ENCODE peak calls at places on chromosomes 6 and 20, in five cellular contexts. One of them, this sample, is unnamed.

GRCh38 chr6:138004423-138005287 is 102.6 kb downstream of the PERP start:
- DNase-seq in kidney epithelial cell: no peak
- DNase-seq in HTR-8/SVneo: peak; percentile 28
- DNase-seq in GM03348: peak; percentile 51
- DNase-seq in stimulated activated CD4-positive, alpha-beta T cell treated with anti-CD3 and anti-CD28 coated beads, Interleukin-1b, Interleukin-23, amount 100 ng/mL, for 48 hours: peak; percentile 9
- DNase-seq in this sample: no peak

GRCh38 chr20:44495802-44496481 is 20.3 kb downstream of the TTPAL start:
- DNase-seq in kidney epithelial cell: peak; percentile 93
- DNase-seq in HTR-8/SVneo: peak; percentile 90
- DNase-seq in GM03348: peak; percentile 70
- DNase-seq in stimulated activated CD4-positive, alpha-beta T cell treated with anti-CD3 and anti-CD28 coated beads, Interleukin-1b, Interleukin-23, amount 100 ng/mL, for 48 hours: no peak
- DNase-seq in this sample: peak; percentile 99

GRCh38 chr6:26223677-26224546 is 136.7 kb downstream of the HFE start:
- DNase-seq in kidney epithelial cell: no peak
- DNase-seq in HTR-8/SVneo: peak; percentile 74
- DNase-seq in GM03348: peak; percentile 78
- DNase-seq in stimulated activated CD4-positive, alpha-beta T cell treated with anti-CD3 and anti-CD28 coated beads, Interleukin-1b, Interleukin-23, amount 100 ng/mL, for 48 hours: peak; percentile 56
- DNase-seq in this sample: peak; percentile 84

GRCh38 chr6:27592107-27592480 is 119.2 kb upstream of the ZNF184 start:
- DNase-seq in kidney epithelial cell: no peak
- DNase-seq in HTR-8/SVneo: no peak
- DNase-seq in GM03348: no peak
- DNase-seq in stimulated activated CD4-positive, alpha-beta T cell treated with anti-CD3 and anti-CD28 coated beads, Interleukin-1b, Interleukin-23, amount 100 ng/mL, for 48 hours: no peak
- DNase-seq in this sample: no peak

GRCh38 chr6:34223381-34223963 is 13.2 kb upstream of the HMGA1 start:
- DNase-seq in kidney epithelial cell: no peak
- DNase-seq in HTR-8/SVneo: no peak
- DNase-seq in GM03348: no peak
- DNase-seq in stimulated activated CD4-positive, alpha-beta T cell treated with anti-CD3 and anti-CD28 coated beads, Interleukin-1b, Interleukin-23, amount 100 ng/mL, for 48 hours: no peak
- DNase-seq in this sample: no peak

GRCh38 chr20:56629464-56630085 is 469 bp downstream of the TFAP2C start:
- DNase-seq in kidney epithelial cell: no peak
- DNase-seq in HTR-8/SVneo: peak; percentile 57
- DNase-seq in GM03348: no peak
- DNase-seq in stimulated activated CD4-positive, alpha-beta T cell treated with anti-CD3 and anti-CD28 coated beads, Interleukin-1b, Interleukin-23, amount 100 ng/mL, for 48 hours: no peak
- DNase-seq in this sample: no peak

GRCh38 chr20:44961868-44962267 is 1.7 kb upstream of the TOMM34 start:
- DNase-seq in kidney epithelial cell: peak; percentile 16
- DNase-seq in HTR-8/SVneo: peak; percentile 62
- DNase-seq in GM03348: peak; percentile 33
- DNase-seq in stimulated activated CD4-positive, alpha-beta T cell treated with anti-CD3 and anti-CD28 coated beads, Interleukin-1b, Interleukin-23, amount 100 ng/mL, for 48 hours: no peak
- DNase-seq in this sample: no peak

GRCh38 chr6:91653954-91654843 is 1067.3 kb upstream of the MAP3K7 start:
- DNase-seq in kidney epithelial cell: no peak
- DNase-seq in HTR-8/SVneo: no peak
- DNase-seq in GM03348: no peak
- DNase-seq in stimulated activated CD4-positive, alpha-beta T cell treated with anti-CD3 and anti-CD28 coated beads, Interleukin-1b, Interleukin-23, amount 100 ng/mL, for 48 hours: no peak
- DNase-seq in this sample: no peak

GRCh38 chr6:118377711-118378414 is 170.2 kb upstream of the PLN start:
- DNase-seq in kidney epithelial cell: no peak
- DNase-seq in HTR-8/SVneo: no peak
- DNase-seq in GM03348: no peak
- DNase-seq in stimulated activated CD4-positive, alpha-beta T cell treated with anti-CD3 and anti-CD28 coated beads, Interleukin-1b, Interleukin-23, amount 100 ng/mL, for 48 hours: no peak
- DNase-seq in this sample: no peak

GRCh38 chr6:157099912-157100593 is 223.3 kb downstream of the TMEM242 start:
- DNase-seq in kidney epithelial cell: no peak
- DNase-seq in HTR-8/SVneo: no peak
- DNase-seq in GM03348: no peak
- DNase-seq in stimulated activated CD4-positive, alpha-beta T cell treated with anti-CD3 and anti-CD28 coated beads, Interleukin-1b, Interleukin-23, amount 100 ng/mL, for 48 hours: peak; percentile 71
- DNase-seq in this sample: no peak

GRCh38 chr6:37272834-37273566 is 15.1 kb upstream of the TMEM217 start:
- DNase-seq in kidney epithelial cell: no peak
- DNase-seq in HTR-8/SVneo: no peak
- DNase-seq in GM03348: no peak
- DNase-seq in stimulated activated CD4-positive, alpha-beta T cell treated with anti-CD3 and anti-CD28 coated beads, Interleukin-1b, Interleukin-23, amount 100 ng/mL, for 48 hours: no peak
- DNase-seq in this sample: no peak

GRCh38 chr6:135506270-135506997 is 8.9 kb upstream of the AHI1 start:
- DNase-seq in kidney epithelial cell: no peak
- DNase-seq in HTR-8/SVneo: peak; percentile 33
- DNase-seq in GM03348: peak; percentile 40
- DNase-seq in stimulated activated CD4-positive, alpha-beta T cell treated with anti-CD3 and anti-CD28 coated beads, Interleukin-1b, Interleukin-23, amount 100 ng/mL, for 48 hours: no peak
- DNase-seq in this sample: no peak

GRCh38 chr6:105452924-105453756 is 50.3 kb upstream of the PREP start:
- DNase-seq in kidney epithelial cell: no peak
- DNase-seq in HTR-8/SVneo: no peak
- DNase-seq in GM03348: no peak
- DNase-seq in stimulated activated CD4-positive, alpha-beta T cell treated with anti-CD3 and anti-CD28 coated beads, Interleukin-1b, Interleukin-23, amount 100 ng/mL, for 48 hours: peak; percentile 3
- DNase-seq in this sample: no peak

GRCh38 chr6:39102024-39102820 is 12.8 kb downstream of the SAYSD1 start:
- DNase-seq in kidney epithelial cell: no peak
- DNase-seq in HTR-8/SVneo: no peak
- DNase-seq in GM03348: peak; percentile 66
- DNase-seq in stimulated activated CD4-positive, alpha-beta T cell treated with anti-CD3 and anti-CD28 coated beads, Interleukin-1b, Interleukin-23, amount 100 ng/mL, for 48 hours: no peak
- DNase-seq in this sample: no peak

GRCh38 chr6:148179786-148180185 is 162.9 kb upstream of the SASH1 start:
- DNase-seq in kidney epithelial cell: no peak
- DNase-seq in HTR-8/SVneo: peak; percentile 9
- DNase-seq in GM03348: peak; percentile 61
- DNase-seq in stimulated activated CD4-positive, alpha-beta T cell treated with anti-CD3 and anti-CD28 coated beads, Interleukin-1b, Interleukin-23, amount 100 ng/mL, for 48 hours: no peak
- DNase-seq in this sample: no peak

GRCh38 chr6:113047932-113048331 is 700.8 kb downstream of the RFPL4B start:
- DNase-seq in kidney epithelial cell: no peak
- DNase-seq in HTR-8/SVneo: no peak
- DNase-seq in GM03348: peak; percentile 17
- DNase-seq in stimulated activated CD4-positive, alpha-beta T cell treated with anti-CD3 and anti-CD28 coated beads, Interleukin-1b, Interleukin-23, amount 100 ng/mL, for 48 hours: no peak
- DNase-seq in this sample: no peak

GRCh38 chr6:149929422-149929821 is 6.5 kb upstream of the RAET1G start:
- DNase-seq in kidney epithelial cell: no peak
- DNase-seq in HTR-8/SVneo: no peak
- DNase-seq in GM03348: no peak
- DNase-seq in stimulated activated CD4-positive, alpha-beta T cell treated with anti-CD3 and anti-CD28 coated beads, Interleukin-1b, Interleukin-23, amount 100 ng/mL, for 48 hours: no peak
- DNase-seq in this sample: no peak

GRCh38 chr20:62155428-62156253 is 12.1 kb downstream of the SS18L1 start:
- DNase-seq in kidney epithelial cell: no peak
- DNase-seq in HTR-8/SVneo: peak; percentile 85
- DNase-seq in GM03348: no peak
- DNase-seq in stimulated activated CD4-positive, alpha-beta T cell treated with anti-CD3 and anti-CD28 coated beads, Interleukin-1b, Interleukin-23, amount 100 ng/mL, for 48 hours: no peak
- DNase-seq in this sample: no peak

GRCh38 chr6:112196290-112196689 is 58.1 kb downstream of the LAMA4 start:
- DNase-seq in kidney epithelial cell: no peak
- DNase-seq in HTR-8/SVneo: no peak
- DNase-seq in GM03348: no peak
- DNase-seq in stimulated activated CD4-positive, alpha-beta T cell treated with anti-CD3 and anti-CD28 coated beads, Interleukin-1b, Interleukin-23, amount 100 ng/mL, for 48 hours: no peak
- DNase-seq in this sample: no peak

GRCh38 chr6:151576658-151577057 is 82.8 kb downstream of the CCDC170 start:
- DNase-seq in kidney epithelial cell: no peak
- DNase-seq in HTR-8/SVneo: no peak
- DNase-seq in GM03348: no peak
- DNase-seq in stimulated activated CD4-positive, alpha-beta T cell treated with anti-CD3 and anti-CD28 coated beads, Interleukin-1b, Interleukin-23, amount 100 ng/mL, for 48 hours: no peak
- DNase-seq in this sample: no peak

GRCh38 chr6:170447561-170447930 is 105.6 kb downstream of the PSMB1 start:
- DNase-seq in kidney epithelial cell: no peak
- DNase-seq in HTR-8/SVneo: no peak
- DNase-seq in GM03348: no peak
- DNase-seq in stimulated activated CD4-positive, alpha-beta T cell treated with anti-CD3 and anti-CD28 coated beads, Interleukin-1b, Interleukin-23, amount 100 ng/mL, for 48 hours: no peak
- DNase-seq in this sample: no peak

GRCh38 chr6:106886922-106887797 is 87.4 kb downstream of the CD24 start:
- DNase-seq in kidney epithelial cell: no peak
- DNase-seq in HTR-8/SVneo: no peak
- DNase-seq in GM03348: no peak
- DNase-seq in stimulated activated CD4-positive, alpha-beta T cell treated with anti-CD3 and anti-CD28 coated beads, Interleukin-1b, Interleukin-23, amount 100 ng/mL, for 48 hours: no peak
- DNase-seq in this sample: no peak

GRCh38 chr6:42569102-42570028 is 5.5 kb downstream of the UBR2 start:
- DNase-seq in kidney epithelial cell: no peak
- DNase-seq in HTR-8/SVneo: no peak
- DNase-seq in GM03348: peak; percentile 36
- DNase-seq in stimulated activated CD4-positive, alpha-beta T cell treated with anti-CD3 and anti-CD28 coated beads, Interleukin-1b, Interleukin-23, amount 100 ng/mL, for 48 hours: no peak
- DNase-seq in this sample: peak; percentile 77

GRCh38 chr6:53986165-53986720 is 125.0 kb upstream of the MLIP start:
- DNase-seq in kidney epithelial cell: no peak
- DNase-seq in HTR-8/SVneo: peak; percentile 47
- DNase-seq in GM03348: peak; percentile 47
- DNase-seq in stimulated activated CD4-positive, alpha-beta T cell treated with anti-CD3 and anti-CD28 coated beads, Interleukin-1b, Interleukin-23, amount 100 ng/mL, for 48 hours: peak; percentile 5
- DNase-seq in this sample: no peak

GRCh38 chr6:108222504-108222903 is 38.3 kb downstream of the SNX3 start:
- DNase-seq in kidney epithelial cell: no peak
- DNase-seq in HTR-8/SVneo: no peak
- DNase-seq in GM03348: peak; percentile 20
- DNase-seq in stimulated activated CD4-positive, alpha-beta T cell treated with anti-CD3 and anti-CD28 coated beads, Interleukin-1b, Interleukin-23, amount 100 ng/mL, for 48 hours: no peak
- DNase-seq in this sample: no peak

GRCh38 chr6:24931752-24932691 is 3.7 kb downstream of the RIPOR2 start:
- DNase-seq in kidney epithelial cell: peak; percentile 64
- DNase-seq in HTR-8/SVneo: no peak
- DNase-seq in GM03348: no peak
- DNase-seq in stimulated activated CD4-positive, alpha-beta T cell treated with anti-CD3 and anti-CD28 coated beads, Interleukin-1b, Interleukin-23, amount 100 ng/mL, for 48 hours: no peak
- DNase-seq in this sample: no peak

GRCh38 chr20:36252511-36252910 is 16.2 kb downstream of the AAR2 start:
- DNase-seq in kidney epithelial cell: no peak
- DNase-seq in HTR-8/SVneo: no peak
- DNase-seq in GM03348: no peak
- DNase-seq in stimulated activated CD4-positive, alpha-beta T cell treated with anti-CD3 and anti-CD28 coated beads, Interleukin-1b, Interleukin-23, amount 100 ng/mL, for 48 hours: no peak
- DNase-seq in this sample: no peak

GRCh38 chr20:57399587-57400261 is 8.5 kb downstream of the RBM38 start:
- DNase-seq in kidney epithelial cell: no peak
- DNase-seq in HTR-8/SVneo: no peak
- DNase-seq in GM03348: no peak
- DNase-seq in stimulated activated CD4-positive, alpha-beta T cell treated with anti-CD3 and anti-CD28 coated beads, Interleukin-1b, Interleukin-23, amount 100 ng/mL, for 48 hours: peak; percentile 59
- DNase-seq in this sample: no peak

GRCh38 chr6:42045538-42046460 is 4.5 kb upstream of the TAF8 start:
- DNase-seq in kidney epithelial cell: peak; percentile 61
- DNase-seq in HTR-8/SVneo: peak; percentile 73
- DNase-seq in GM03348: peak; percentile 34
- DNase-seq in stimulated activated CD4-positive, alpha-beta T cell treated with anti-CD3 and anti-CD28 coated beads, Interleukin-1b, Interleukin-23, amount 100 ng/mL, for 48 hours: peak; percentile 67
- DNase-seq in this sample: peak; percentile 60

GRCh38 chr6:71496018-71496800 is 207.6 kb downstream of the OGFRL1 start:
- DNase-seq in kidney epithelial cell: no peak
- DNase-seq in HTR-8/SVneo: no peak
- DNase-seq in GM03348: no peak
- DNase-seq in stimulated activated CD4-positive, alpha-beta T cell treated with anti-CD3 and anti-CD28 coated beads, Interleukin-1b, Interleukin-23, amount 100 ng/mL, for 48 hours: no peak
- DNase-seq in this sample: no peak